ENCODE peak calls at places on chromosomes 12 and 14, in nine cellular contexts. P is kidney glomerular epithelial cell, M is CMK, O is activated gamma-delta T cell treated with Interleukin-2 at 50 U/mL for 16 hours, F is T-helper 22 cell, W is heart right ventricle, R is ELR, I is GM04504, N is epithelial cell of esophagus. G is an unnamed sample.

GRCh38 chr12:92133795-92134637 is 11.6 kb downstream of the BTG1 start:
- DNase-seq in P (no peak), M (no peak), F (no peak), R (peak; percentile 58), N (no peak), W (no peak), O (no peak), I (no peak), G (no peak)

GRCh38 chr12:110841007-110841406 is 5.8 kb upstream of the CCDC63 start:
- DNase-seq in N (no peak), I (no peak), O (no peak), R (no peak), W (no peak), F (no peak), M (no peak), P (no peak), G (no peak)

GRCh38 chr12:124217508-124217981 is 77.3 kb upstream of the RFLNA start:
- DNase-seq in P (peak; percentile 46), M (no peak), N (peak; percentile 8), O (no peak), R (no peak), W (no peak), F (no peak), I (no peak), G (no peak)

GRCh38 chr14:24789277-24789832 is 155.4 kb upstream of the GZMB start:
- DNase-seq in F (no peak), P (no peak), M (no peak), N (no peak), W (peak; percentile 43), R (no peak), I (no peak), O (no peak), G (no peak)

GRCh38 chr12:41361791-41362190 is 173.7 kb downstream of the PDZRN4 start:
- DNase-seq in N (no peak), W (no peak), M (no peak), P (no peak), R (no peak), F (no peak), O (no peak), I (no peak), G (no peak)

GRCh38 chr14:31363331-31364073 is 56.8 kb downstream of the HEATR5A start:
- DNase-seq in P (no peak), N (no peak), W (no peak), R (no peak), I (no peak), F (no peak), O (no peak), M (no peak), G (no peak)

GRCh38 chr12:34288963-34289345 is 266.7 kb downstream of the ALG10 start:
- DNase-seq in F (no peak), P (no peak), W (no peak), N (no peak), I (no peak), M (no peak), O (no peak), R (no peak), G (no peak)

GRCh38 chr14:22152901-22153300 is 436.1 kb downstream of the DAD1 start:
- DNase-seq in N (no peak), W (no peak), I (no peak), O (no peak), F (no peak), P (no peak), M (no peak), R (no peak), G (no peak)

GRCh38 chr14:105064721-105065143 is 498 bp downstream of the GPR132 start:
- DNase-seq in W (peak; percentile 13), M (no peak), N (no peak), P (no peak), F (peak; percentile 31), R (peak; percentile 68), O (no peak), I (no peak), G (no peak)

GRCh38 chr14:74888164-74889158 is 6.7 kb downstream of the DLST start:
- DNase-seq in I (no peak), R (peak; percentile 46), F (no peak), N (peak; percentile 25), O (no peak), M (no peak), W (no peak), P (no peak), G (no peak)

GRCh38 chr14:104882325-104882973 is 17.4 kb downstream of the CEP170B start:
- DNase-seq in R (peak; percentile 48), N (peak; percentile 93), P (peak; percentile 4), M (no peak), W (peak; percentile 4), O (no peak), I (no peak), F (no peak), G (no peak)

GRCh38 chr14:92656306-92656705 is 92.1 kb downstream of the LGMN start:
- DNase-seq in P (no peak), R (no peak), N (no peak), M (no peak), W (no peak), F (no peak), I (no peak), O (no peak), G (no peak)

GRCh38 chr12:52929538-52929937 is 19.4 kb upstream of the KRT18 start:
- DNase-seq in M (no peak), P (no peak), W (no peak), O (no peak), I (no peak), N (no peak), F (no peak), R (no peak), G (no peak)

GRCh38 chr14:30078827-30079402 is 151.3 kb upstream of the PRKD1 start:
- DNase-seq in F (no peak), O (no peak), W (no peak), N (no peak), P (no peak), I (no peak), M (no peak), R (no peak), G (no peak)

GRCh38 chr12:26648066-26648465 is 184.9 kb downstream of the ITPR2 start:
- DNase-seq in P (no peak), W (no peak), O (no peak), N (no peak), M (no peak), I (no peak), F (no peak), R (no peak), G (no peak)

GRCh38 chr12:52728374-52728773 is 25.1 kb upstream of the KRT77 start:
- DNase-seq in W (no peak), M (no peak), P (no peak), I (no peak), R (no peak), O (no peak), F (no peak), N (no peak), G (no peak)

GRCh38 chr14:50031534-50032313 is 84.6 kb downstream of the VCPKMT start:
- DNase-seq in O (no peak), W (no peak), R (peak; percentile 37), N (no peak), F (no peak), I (peak; percentile 51), P (no peak), M (no peak), G (no peak)

GRCh38 chr12:52581481-52581880 is 7.8 kb upstream of the KRT74 start:
- DNase-seq in I (peak; percentile 6), N (peak; percentile 96), R (peak; percentile 30), W (no peak), P (peak; percentile 18), F (no peak), M (no peak), O (no peak), G (no peak)

GRCh38 chr12:104941454-104941853 is 16.6 kb downstream of the SLC41A2 start:
- DNase-seq in M (no peak), O (no peak), I (no peak), P (no peak), N (no peak), W (no peak), F (no peak), R (no peak), G (no peak)

GRCh38 chr12:51823875-51824565 is 24.5 kb downstream of the FIGNL2 start:
- DNase-seq in P (peak; percentile 65), I (no peak), N (peak; percentile 76), F (no peak), R (peak; percentile 83), O (no peak), M (no peak), W (peak; percentile 28), G (peak; percentile 39)

GRCh38 chr14:92109490-92109889 is 3.1 kb upstream of the ATXN3 start:
- DNase-seq in F (no peak), O (no peak), M (no peak), R (no peak), P (no peak), I (no peak), N (no peak), W (no peak), G (no peak)

GRCh38 chr12:2044165-2044564 is 8.6 kb upstream of the CACNA1C start:
- DNase-seq in P (no peak), N (no peak), M (no peak), I (no peak), F (no peak), O (no peak), W (no peak), R (no peak), G (no peak)

GRCh38 chr14:70096866-70097265 is 91.9 kb downstream of the SLC8A3 start:
- DNase-seq in W (no peak), N (peak; percentile 36), P (no peak), M (no peak), R (peak; percentile 32), F (no peak), O (no peak), I (no peak), G (no peak)

G was measured in naive thymus-derived CD4-positive, alpha-beta T cell.